ENCODE peak calls at places on chromosomes 4 and X, in eight cellular contexts. X, I, Q, H, M, L, K and V are unnamed samples.

GRCh38 chr4:182642831-182643230 is 274.4 kb downstream of the DCTD start:
- DNase-seq in X (no peak), I (no peak), Q (no peak), H (peak; percentile 60), M (peak; percentile 14), L (no peak), K (no peak), V (no peak)

GRCh38 chrX:63363788-63364187 is 12.7 kb upstream of the SPIN4 start:
- DNase-seq in X (no peak), I (no peak), Q (no peak), H (no peak), M (no peak), L (no peak), K (no peak), V (no peak)

GRCh38 chr4:8315343-8316250 is 46.0 kb downstream of the HTRA3 start:
- DNase-seq in X (no peak), I (peak; percentile 76), Q (peak; percentile 61), H (peak; percentile 86), M (peak; percentile 64), L (peak; percentile 57), K (peak; percentile 4), V (peak; percentile 76)

GRCh38 chr4:144894525-144894924 is 203.5 kb downstream of the ANAPC10 start:
- DNase-seq in X (no peak), I (no peak), Q (peak; percentile 42), H (peak; percentile 81), M (no peak), L (peak; percentile 14), K (no peak), V (no peak)

GRCh38 chr4:94615431-94615830 is 142.3 kb upstream of the BMPR1B start:
- DNase-seq in X (no peak), I (no peak), Q (no peak), H (no peak), M (no peak), L (no peak), K (no peak), V (no peak)

GRCh38 chrX:72201836-72202536 is 20.4 kb downstream of the PIN4 start:
- DNase-seq in X (no peak), I (no peak), Q (no peak), H (peak; percentile 76), M (no peak), L (no peak), K (no peak), V (no peak)

GRCh38 chr4:104860227-104861123 is 286.2 kb upstream of the TET2 start:
- DNase-seq in X (peak; percentile 84), I (no peak), Q (no peak), H (peak; percentile 85), M (peak; percentile 57), L (peak; percentile 70), K (peak; percentile 83), V (peak; percentile 87)

GRCh38 chr4:140243345-140243753 is 89.4 kb upstream of the MAML3 start:
- DNase-seq in X (no peak), I (peak; percentile 28), Q (no peak), H (no peak), M (no peak), L (no peak), K (peak; percentile 35), V (peak; percentile 41)

GRCh38 chr4:101140228-101140627 is 207.1 kb downstream of the PPP3CA start:
- DNase-seq in X (no peak), I (no peak), Q (no peak), H (no peak), M (peak; percentile 7), L (no peak), K (peak; percentile 19), V (no peak)

DNA sequence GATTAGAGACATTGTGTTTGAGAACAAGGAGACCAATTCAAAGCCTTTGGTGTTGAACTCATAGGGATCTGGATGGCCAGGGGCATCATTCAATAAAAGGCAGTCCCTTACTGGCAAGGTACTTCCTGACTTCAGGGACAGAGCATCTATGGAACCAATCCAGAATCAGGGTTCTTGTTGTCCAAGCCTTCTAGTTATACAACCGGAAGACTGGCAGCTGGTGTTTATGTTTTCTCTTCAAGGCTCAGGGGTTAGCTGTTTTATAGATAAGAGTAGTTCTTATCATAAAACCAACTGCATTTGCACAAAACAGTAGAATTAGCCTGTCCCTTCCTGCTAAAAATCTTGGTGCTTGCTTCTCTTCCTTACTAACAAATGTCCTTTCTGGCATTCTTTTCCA is 38.3 kb upstream of the ARHGEF6 start:
- DNase-seq in X (no peak), I (no peak), Q (no peak), H (no peak), M (no peak), L (no peak), K (no peak), V (no peak)
- H3K9me3 ChIP-seq in X (no peaks in the 10 kb centered on the region), I (no peaks in the 10 kb centered on the region), Q (no peaks in the 10 kb centered on the region), H (no peaks in the 10 kb centered on the region), M (no peaks in the 10 kb centered on the region), L (no peaks in the 10 kb centered on the region), K (no peaks in the 10 kb centered on the region), V (no peaks in the 10 kb centered on the region)

GRCh38 chr4:122845760-122846159 is 19.1 kb downstream of the FGF2 start:
- DNase-seq in X (no peak), I (no peak), Q (no peak), H (no peak), M (no peak), L (no peak), K (no peak), V (no peak)

GRCh38 chr4:122838034-122838433 is 11.4 kb downstream of the FGF2 start:
- DNase-seq in X (no peak), I (no peak), Q (no peak), H (no peak), M (no peak), L (no peak), K (no peak), V (no peak)

GRCh38 chr4:122842984-122843531 is 16.4 kb downstream of the FGF2 start:
- DNase-seq in X (no peak), I (no peak), Q (no peak), H (no peak), M (peak; percentile 26), L (no peak), K (peak; percentile 59), V (peak; percentile 14)

GRCh38 chr4:122845066-122845465 is 18.4 kb downstream of the FGF2 start:
- DNase-seq in X (no peak), I (no peak), Q (no peak), H (peak; percentile 37), M (no peak), L (no peak), K (no peak), V (no peak)

GRCh38 chr4:122842392-122842791 is 15.8 kb downstream of the FGF2 start:
- DNase-seq in X (no peak), I (no peak), Q (no peak), H (no peak), M (no peak), L (no peak), K (no peak), V (no peak)
- H3K36me3 ChIP-seq in X (no peaks in the 10 kb centered on the region), I (no peaks in the 10 kb centered on the region), Q (no peaks in the 10 kb centered on the region), H (peaks cover 6% of the 10 kb centered on the region), M (peaks cover 33% of the 10 kb centered on the region), L (no peaks in the 10 kb centered on the region), K (no peaks in the 10 kb centered on the region), V (peaks cover 12% of the 10 kb centered on the region)

GRCh38 chr4:18314731-18315130 is 293.2 kb upstream of the LCORL start:
- DNase-seq in X (no peak), I (no peak), Q (no peak), H (no peak), M (peak; percentile 15), L (no peak), K (no peak), V (no peak)
- H3K9me3 ChIP-seq in X (no peaks in the 10 kb centered on the region), I (no peaks in the 10 kb centered on the region), Q (no peaks in the 10 kb centered on the region), H (no peaks in the 10 kb centered on the region), M (no peaks in the 10 kb centered on the region), L (no peaks in the 10 kb centered on the region), K (peaks cover 3% of the 10 kb centered on the region), V (no peaks in the 10 kb centered on the region)

GRCh38 chr4:1824746-1825145 is 31.2 kb downstream of the LETM1 start:
- DNase-seq in X (no peak), I (no peak), Q (no peak), H (no peak), M (no peak), L (no peak), K (no peak), V (no peak)

GRCh38 chr4:1825326-1825725 is 30.6 kb downstream of the LETM1 start:
- DNase-seq in X (no peak), I (no peak), Q (no peak), H (no peak), M (peak; percentile 30), L (no peak), K (no peak), V (no peak)

GRCh38 chr4:1830234-1830633 is 25.7 kb downstream of the LETM1 start:
- DNase-seq in X (no peak), I (no peak), Q (no peak), H (no peak), M (no peak), L (no peak), K (no peak), V (no peak)

GRCh38 chr4:1823545-1823932 is 30.4 kb downstream of the FGFR3 start:
- DNase-seq in X (no peak), I (no peak), Q (no peak), H (no peak), M (no peak), L (no peak), K (no peak), V (no peak)

DNA sequence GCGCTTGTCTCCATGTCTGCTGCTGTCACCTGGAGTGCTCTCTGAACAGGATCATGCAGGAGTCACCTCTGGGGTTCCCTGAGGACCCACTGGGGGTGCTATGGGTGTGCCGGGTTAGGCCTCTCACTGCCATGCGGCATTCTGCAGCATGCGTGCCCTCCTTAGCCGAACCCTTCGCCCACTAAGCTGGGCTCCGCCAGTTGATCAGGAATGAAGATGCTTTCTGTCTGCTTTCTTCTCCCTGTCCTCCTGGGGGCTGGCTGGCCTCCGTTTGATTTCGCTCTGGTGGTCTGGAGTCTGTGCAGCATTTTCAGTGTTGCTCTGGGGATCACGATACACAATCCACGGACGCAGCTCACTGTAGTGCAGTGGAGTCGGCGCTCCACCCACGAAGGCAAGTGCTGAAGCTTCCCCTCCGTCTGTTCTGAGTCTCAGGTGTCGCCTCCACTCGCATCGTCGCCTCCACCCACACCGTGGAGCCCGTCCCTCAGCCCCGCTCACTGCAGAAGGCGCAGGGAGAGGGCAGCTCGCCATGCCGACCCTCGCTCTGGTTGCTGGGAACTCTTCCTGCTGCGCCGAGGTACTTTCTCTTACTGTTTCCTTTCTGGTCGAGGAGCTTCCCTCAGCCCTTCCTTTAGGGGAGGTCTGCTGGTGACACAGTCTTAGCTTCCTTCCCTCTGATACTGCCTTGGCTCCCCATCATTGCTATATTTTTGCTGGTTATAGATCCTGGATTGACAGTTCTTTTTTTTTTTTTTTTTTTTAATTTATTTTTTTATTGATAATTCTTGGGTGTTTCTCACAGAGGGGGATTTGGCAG is 29.2 kb downstream of the LETM1 start:
- DNase-seq in X (no peak), I (no peak), Q (no peak), H (no peak), M (peak; percentile 43), L (no peak), K (no peak), V (peak; percentile 12)
- H3K36me3 ChIP-seq in X (peaks cover 43% of the 10 kb centered on the region), I (peaks cover 8% of the 10 kb centered on the region), Q (peaks cover 4% of the 10 kb centered on the region), H (peaks cover 32% of the 10 kb centered on the region), M (peaks cover 52% of the 10 kb centered on the region), L (peaks cover 9% of the 10 kb centered on the region), K (peaks cover 72% of the 10 kb centered on the region), V (no peaks in the 10 kb centered on the region)